ENCODE peak calls at places on chromosomes 6 and 20, in nine cellular contexts. G is NCI-H1694; D is effector memory CD4-positive, alpha-beta T cell; J is CD8-positive, alpha-beta T cell; W is GM20000; L is activated CD4-positive, alpha-beta T cell treated with anti-CD3 and anti-CD28 coated beads, Interleukin-2, amount 50 U/mL, for 48 hours; V is heart right ventricle; U is AG10803; H is activated naive CD4-positive, alpha-beta T cell treated with anti-CD3 and anti-CD28 coated beads for 36 hours. B is an unnamed sample.

GRCh38 chr6:1175877-1176276 is 136.0 kb upstream of the FOXQ1 start:
- DNase-seq in V (no peak), H (no peak), G (no peak), D (no peak), L (no peak), W (no peak), J (no peak), U (no peak), B (no peak)

GRCh38 chr6:39321761-39322160 is 741 bp downstream of the KCNK16 start:
- DNase-seq in U (no peak), V (no peak), L (no peak), J (no peak), W (no peak), G (no peak), D (no peak), H (no peak), B (no peak)

GRCh38 chr6:13794184-13794583 is 20.2 kb downstream of the MCUR1 start:
- DNase-seq in V (no peak), D (no peak), W (no peak), H (peak; percentile 24), G (no peak), J (no peak), L (peak; percentile 11), U (peak; percentile 84), B (no peak)

GRCh38 chr6:161536141-161536735 is 262.4 kb upstream of the AGPAT4 start:
- DNase-seq in U (no peak), G (no peak), D (no peak), L (no peak), V (no peak), J (no peak), H (no peak), W (no peak), B (no peak)

GRCh38 chr6:17417817-17418216 is 24.4 kb downstream of the CAP2 start:
- DNase-seq in G (no peak), W (no peak), U (peak; percentile 99), V (no peak), J (no peak), H (no peak), L (no peak), D (no peak), B (no peak)

GRCh38 chr6:167398214-167399050 is 73.5 kb downstream of the TTLL2 start:
- DNase-seq in W (no peak), D (no peak), U (no peak), L (no peak), G (no peak), J (no peak), H (no peak), V (no peak), B (peak; percentile 49)

GRCh38 chr20:1844723-1845523 is 50.3 kb upstream of the SIRPA start:
- DNase-seq in G (no peak), J (no peak), V (no peak), U (peak; percentile 55), H (peak; percentile 90), L (peak; percentile 60), W (peak; percentile 89), D (no peak), B (no peak)

GRCh38 chr6:20702366-20702765 is 168.1 kb downstream of the CDKAL1 start:
- DNase-seq in G (no peak), D (no peak), U (no peak), V (no peak), J (no peak), H (no peak), L (no peak), W (no peak), B (no peak)

GRCh38 chr20:38108438-38109024 is 56.5 kb downstream of the TGM2 start:
- DNase-seq in H (no peak), G (no peak), V (peak; percentile 53), U (peak; percentile 87), J (no peak), D (no peak), L (no peak), W (no peak), B (no peak)

GRCh38 chr20:9576695-9577094 is 62.3 kb downstream of the LAMP5 start:
- DNase-seq in U (no peak), D (no peak), H (no peak), V (no peak), G (no peak), W (no peak), L (no peak), J (no peak), B (no peak)

GRCh38 chr6:47057830-47058540 is 15.9 kb upstream of the ADGRF1 start:
- DNase-seq in U (peak; percentile 26), H (no peak), V (no peak), D (no peak), G (no peak), W (no peak), J (no peak), L (no peak), B (no peak)

GRCh38 chr20:13613917-13614316 is 24.8 kb downstream of the TASP1 start:
- DNase-seq in W (no peak), D (no peak), V (no peak), H (no peak), J (no peak), L (no peak), U (peak; percentile 53), G (no peak), B (no peak)

GRCh38 chr6:33779305-33779704 is 9.6 kb downstream of the LEMD2 start:
- DNase-seq in L (no peak), J (no peak), V (no peak), D (no peak), W (no peak), U (no peak), G (peak; percentile 36), H (no peak), B (no peak)

GRCh38 chr20:2866236-2866635 is 7.0 kb upstream of the PTPRA start:
- DNase-seq in W (no peak), G (no peak), L (no peak), U (no peak), H (no peak), V (no peak), J (peak; percentile 26), D (no peak), B (no peak)

GRCh38 chr6:129645371-129646139 is 64.4 kb downstream of the ARHGAP18 start:
- DNase-seq in V (no peak), L (no peak), J (no peak), W (no peak), D (no peak), U (peak; percentile 34), H (no peak), G (no peak), B (no peak)

GRCh38 chr20:881051-881820 is 34.9 kb downstream of the ANGPT4 start:
- DNase-seq in J (no peak), V (no peak), D (no peak), H (peak; percentile 69), U (peak; percentile 48), G (no peak), W (no peak), L (peak; percentile 38), B (no peak)

GRCh38 chr6:134585529-134585873 is 267.6 kb upstream of the SGK1 start:
- DNase-seq in H (no peak), W (no peak), G (no peak), V (no peak), J (no peak), L (no peak), D (no peak), U (no peak), B (no peak)

GRCh38 chr20:33570743-33571142 is 80.8 kb downstream of the CBFA2T2 start:
- DNase-seq in V (no peak), W (peak; percentile 14), U (no peak), D (no peak), L (no peak), H (no peak), J (no peak), G (no peak), B (no peak)

GRCh38 chr6:11093065-11093590 is 506 bp upstream of the SMIM13 start:
- DNase-seq in U (peak; percentile 33), W (peak; percentile 81), V (no peak), G (no peak), D (no peak), J (peak; percentile 22), H (peak; percentile 58), L (no peak), B (no peak)

GRCh38 chr6:2738373-2738979 is 12.2 kb downstream of the MYLK4 start:
- DNase-seq in W (peak; percentile 55), U (peak; percentile 62), H (peak; percentile 77), G (peak; percentile 37), V (no peak), J (peak; percentile 61), D (peak; percentile 24), L (peak; percentile 53), B (no peak)

GRCh38 chr6:139161817-139162284 is 27.0 kb downstream of the HECA start:
- DNase-seq in H (peak; percentile 88), L (peak; percentile 75), D (peak; percentile 41), J (peak; percentile 78), W (peak; percentile 88), U (no peak), G (no peak), V (no peak), B (no peak)

GRCh38 chr20:50540620-50541605 is 30.7 kb downstream of the PTPN1 start:
- DNase-seq in G (no peak), H (no peak), D (no peak), W (no peak), V (no peak), J (no peak), L (no peak), U (peak; percentile 82), B (no peak)

B was measured in vagina.